ENCODE peak calls at places on chromosomes 7 and 10, in seven cellular contexts. One of them, this sample, is unnamed.

GRCh38 chr10:13993634-13994033 is 337.1 kb downstream of the FRMD4A start:
- DNase-seq in epithelial cell of esophagus: no peak
- DNase-seq in fibroblast of lung: no peak
- DNase-seq in GM04503: no peak
- DNase-seq in esophagus muscularis mucosa: no peak
- DNase-seq in CD4-positive, alpha-beta T cell: no peak
- DNase-seq in endodermal cell: no peak
- DNase-seq in this sample: no peak

GRCh38 chr10:62379394-62379793 is 5.2 kb downstream of the ZNF365 start:
- DNase-seq in CD4-positive, alpha-beta T cell: no peak
- DNase-seq in epithelial cell of esophagus: no peak
- DNase-seq in esophagus muscularis mucosa: no peak
- DNase-seq in GM04503: no peak
- DNase-seq in endodermal cell: no peak
- DNase-seq in fibroblast of lung: no peak
- DNase-seq in this sample: no peak

GRCh38 chr10:70331486-70332268 is 47.9 kb upstream of the NPFFR1 start:
- DNase-seq in epithelial cell of esophagus: peak
- DNase-seq in CD4-positive, alpha-beta T cell: no peak
- DNase-seq in endodermal cell: peak
- DNase-seq in GM04503: peak
- DNase-seq in fibroblast of lung: peak
- DNase-seq in esophagus muscularis mucosa: no peak
- DNase-seq in this sample: no peak

GRCh38 chr10:87930141-87930540 is 66.7 kb downstream of the PTEN start:
- DNase-seq in fibroblast of lung: no peak
- DNase-seq in GM04503: no peak
- DNase-seq in endodermal cell: no peak
- DNase-seq in CD4-positive, alpha-beta T cell: no peak
- DNase-seq in esophagus muscularis mucosa: no peak
- DNase-seq in epithelial cell of esophagus: no peak
- DNase-seq in this sample: no peak

GRCh38 chr7:30264052-30264451 is 20.3 kb upstream of the ZNRF2 start:
- DNase-seq in epithelial cell of esophagus: no peak
- DNase-seq in GM04503: no peak
- DNase-seq in CD4-positive, alpha-beta T cell: no peak
- DNase-seq in endodermal cell: no peak
- DNase-seq in esophagus muscularis mucosa: no peak
- DNase-seq in fibroblast of lung: no peak
- DNase-seq in this sample: no peak

GRCh38 chr7:131543298-131543697 is 13.1 kb downstream of the PODXL start:
- DNase-seq in GM04503: no peak
- DNase-seq in esophagus muscularis mucosa: no peak
- DNase-seq in endodermal cell: no peak
- DNase-seq in fibroblast of lung: no peak
- DNase-seq in CD4-positive, alpha-beta T cell: no peak
- DNase-seq in epithelial cell of esophagus: peak
- DNase-seq in this sample: no peak

GRCh38 chr10:98466916-98467505 is 20.3 kb upstream of the HPS1 start:
- DNase-seq in GM04503: no peak
- DNase-seq in epithelial cell of esophagus: no peak
- DNase-seq in fibroblast of lung: no peak
- DNase-seq in endodermal cell: no peak
- DNase-seq in CD4-positive, alpha-beta T cell: no peak
- DNase-seq in esophagus muscularis mucosa: no peak
- DNase-seq in this sample: no peak

GRCh38 chr10:110215751-110216150 is 8.3 kb downstream of the MXI1 start:
- DNase-seq in esophagus muscularis mucosa: peak
- DNase-seq in fibroblast of lung: no peak
- DNase-seq in GM04503: no peak
- DNase-seq in endodermal cell: no peak
- DNase-seq in CD4-positive, alpha-beta T cell: no peak
- DNase-seq in epithelial cell of esophagus: no peak
- DNase-seq in this sample: no peak

GRCh38 chr10:124650263-124650662 is 93.9 kb downstream of the FAM53B start:
- DNase-seq in fibroblast of lung: no peak
- DNase-seq in GM04503: no peak
- DNase-seq in CD4-positive, alpha-beta T cell: no peak
- DNase-seq in epithelial cell of esophagus: no peak
- DNase-seq in endodermal cell: no peak
- DNase-seq in esophagus muscularis mucosa: no peak
- DNase-seq in this sample: no peak

GRCh38 chr10:34286136-34286739 is 528.9 kb downstream of the PARD3 start:
- DNase-seq in fibroblast of lung: peak
- DNase-seq in epithelial cell of esophagus: peak
- DNase-seq in endodermal cell: peak
- DNase-seq in CD4-positive, alpha-beta T cell: no peak
- DNase-seq in esophagus muscularis mucosa: no peak
- DNase-seq in GM04503: no peak
- DNase-seq in this sample: no peak

GRCh38 chr10:62582804-62583208 is 208.6 kb downstream of the ZNF365 start:
- DNase-seq in fibroblast of lung: peak
- DNase-seq in esophagus muscularis mucosa: peak
- DNase-seq in endodermal cell: no peak
- DNase-seq in epithelial cell of esophagus: peak
- DNase-seq in CD4-positive, alpha-beta T cell: no peak
- DNase-seq in GM04503: peak
- DNase-seq in this sample: no peak

GRCh38 chr10:98038333-98038732 is 7.9 kb upstream of the CRTAC1 start:
- DNase-seq in esophagus muscularis mucosa: no peak
- DNase-seq in fibroblast of lung: no peak
- DNase-seq in endodermal cell: peak
- DNase-seq in epithelial cell of esophagus: no peak
- DNase-seq in CD4-positive, alpha-beta T cell: no peak
- DNase-seq in GM04503: no peak
- DNase-seq in this sample: peak

GRCh38 chr10:100341953-100342626 is 4.9 kb upstream of the SCD start:
- DNase-seq in GM04503: no peak
- DNase-seq in endodermal cell: peak
- DNase-seq in CD4-positive, alpha-beta T cell: peak
- DNase-seq in fibroblast of lung: peak
- DNase-seq in esophagus muscularis mucosa: no peak
- DNase-seq in epithelial cell of esophagus: peak
- DNase-seq in this sample: no peak

GRCh38 chr10:129191848-129192247 is 275.2 kb upstream of the MGMT start:
- DNase-seq in CD4-positive, alpha-beta T cell: no peak
- DNase-seq in esophagus muscularis mucosa: peak
- DNase-seq in epithelial cell of esophagus: no peak
- DNase-seq in GM04503: no peak
- DNase-seq in endodermal cell: no peak
- DNase-seq in fibroblast of lung: no peak
- DNase-seq in this sample: no peak

GRCh38 chr10:132592790-132593788 is 55.5 kb downstream of the INPP5A start:
- DNase-seq in epithelial cell of esophagus: no peak
- DNase-seq in fibroblast of lung: no peak
- DNase-seq in endodermal cell: no peak
- DNase-seq in GM04503: no peak
- DNase-seq in CD4-positive, alpha-beta T cell: no peak
- DNase-seq in esophagus muscularis mucosa: no peak
- DNase-seq in this sample: no peak

GRCh38 chr7:45726883-45727282 is 146.0 kb downstream of the CCDC201 start:
- DNase-seq in epithelial cell of esophagus: no peak
- DNase-seq in CD4-positive, alpha-beta T cell: no peak
- DNase-seq in fibroblast of lung: no peak
- DNase-seq in GM04503: no peak
- DNase-seq in endodermal cell: no peak
- DNase-seq in esophagus muscularis mucosa: no peak
- DNase-seq in this sample: no peak

GRCh38 chr7:9856668-9857067 is 1117.0 kb upstream of the PHF14 start:
- DNase-seq in endodermal cell: no peak
- DNase-seq in GM04503: no peak
- DNase-seq in CD4-positive, alpha-beta T cell: no peak
- DNase-seq in esophagus muscularis mucosa: no peak
- DNase-seq in fibroblast of lung: peak
- DNase-seq in epithelial cell of esophagus: no peak
- DNase-seq in this sample: no peak

GRCh38 chr10:110358869-110359629 is 54.3 kb upstream of the SMNDC1 start:
- DNase-seq in endodermal cell: peak
- DNase-seq in epithelial cell of esophagus: peak
- DNase-seq in CD4-positive, alpha-beta T cell: no peak
- DNase-seq in GM04503: no peak
- DNase-seq in esophagus muscularis mucosa: no peak
- DNase-seq in fibroblast of lung: peak
- DNase-seq in this sample: no peak